ENCODE peak calls at places on chromosomes 11 and 22, in ten cellular contexts. I is ovary, B is prostate gland, E is cardiac muscle cell, J is colonic mucosa, R is GM06990, L is Caco-2, Y is tibial artery, Q is bronchial epithelial cell, P is endothelial cell of umbilical vein. V is an unnamed sample. For H3K36me3, the result is how much of the 10 kb centered on the place peaks cover.

GRCh38 chr11:63512816-63513215 is 6.9 kb downstream of the LGALS12 start:
- DNase-seq in I (no peak), B (no peak), E (no peak), J (no peak), R (no peak), L (no peak), Y (no peak), Q (no peak), P (no peak), V (no peak)

GRCh38 chr11:73048446-73048845 is 93.7 kb downstream of the FCHSD2 start:
- DNase-seq in I (no peak), B (no peak), E (no peak), J (no peak), R (no peak), L (no peak), Y (no peak), Q (no peak), P (no peak), V (no peak)

GRCh38 chr11:28833670-28834069 is 725.5 kb downstream of the METTL15 start:
- DNase-seq in I (no peak), B (no peak), E (peak), J (no peak), R (no peak), L (no peak), Y (no peak), Q (peak), P (peak), V (no peak)

GRCh38 chr11:17828311-17828751 is 93.8 kb downstream of the KCNC1 start:
- DNase-seq in I (peak), B (no peak), E (peak), J (peak), R (no peak), L (no peak), Y (peak), Q (no peak), P (no peak), V (peak)

GRCh38 chr11:26960265-26960664 is 33.6 kb upstream of the FIBIN start:
- DNase-seq in I (no peak), B (no peak), E (no peak), J (no peak), R (no peak), L (no peak), Y (no peak), Q (peak), P (no peak), V (no peak)

GRCh38 chr11:13008625-13009475 is at the start of gene RASSF10:
- DNase-seq in I (peak), B (peak), E (peak), J (peak), R (no peak), L (peak), Y (no peak), Q (peak), P (peak), V (no peak)

GRCh38 chr22:25485626-25486545 is 78.6 kb upstream of the GRK3 start:
- DNase-seq in I (no peak), B (no peak), E (no peak), J (no peak), R (peak), L (no peak), Y (no peak), Q (no peak), P (no peak), V (no peak)

GRCh38 chr11:128095459-128096096 is 491.8 kb downstream of the ETS1 start:
- DNase-seq in I (no peak), B (no peak), E (peak), J (no peak), R (no peak), L (no peak), Y (no peak), Q (peak), P (peak), V (no peak)

GRCh38 chr22:35589071-35589735 is 27.9 kb downstream of the MB start:
- DNase-seq in I (no peak), B (no peak), E (peak), J (no peak), R (no peak), L (peak), Y (peak), Q (peak), P (no peak), V (peak)

DNA sequence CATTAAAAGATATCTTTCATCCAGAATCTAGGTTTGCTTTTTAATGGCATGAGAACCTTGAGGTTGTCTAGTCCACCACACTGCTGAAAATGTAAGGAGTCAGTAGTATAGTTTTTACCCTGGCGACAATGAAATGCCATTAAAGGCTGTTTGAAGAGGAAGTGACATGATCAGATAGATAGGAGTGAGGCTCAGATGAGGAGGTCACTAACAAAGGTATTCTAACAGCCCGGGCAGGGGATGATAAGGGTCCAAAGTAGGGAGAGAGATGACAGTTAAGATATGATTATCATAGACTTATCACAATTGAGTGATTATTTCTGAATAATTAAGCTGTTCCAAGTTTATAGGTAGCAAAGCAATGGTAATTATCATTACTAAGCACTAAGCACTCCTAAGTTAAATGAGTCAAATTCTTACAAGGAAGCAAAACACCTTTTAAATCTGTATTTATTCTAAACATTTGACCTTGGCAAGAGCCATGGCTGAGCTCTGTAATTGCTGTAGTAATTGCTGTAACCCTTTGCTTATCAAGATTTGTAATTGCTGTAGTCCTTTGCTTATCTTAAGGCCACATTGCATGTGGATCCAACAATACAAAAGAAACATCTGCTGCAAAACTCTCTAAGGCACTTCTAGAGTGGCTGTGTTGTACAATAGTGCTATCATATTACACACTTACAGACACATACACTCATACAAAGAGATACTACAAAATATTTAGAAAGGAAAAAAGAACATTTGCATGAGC is 92.6 kb downstream of the ENTHD1 start:
- DNase-seq in I (no peak), B (no peak), E (no peak), J (no peak), R (no peak), L (no peak), Y (no peak), Q (no peak), P (no peak), V (no peak)
- H3K4me3 ChIP-seq in I (no peak), B (no peak), E (no peak), J (no peak), R (no peak), L (no peak), Y (no peak), Q (no peak), P (no peak), V (no peak)

GRCh38 chr11:47470671-47471070 is 21.7 kb upstream of the RAPSN start:
- DNase-seq in I (no peak), B (no peak), E (no peak), J (no peak), R (no peak), L (no peak), Y (no peak), Q (no peak), P (no peak), V (no peak)
- H3K36me3 ChIP-seq in I (under half), B (under half), E (half or more), J (under half), R (under half), L (under half), Y (half or more), Q (under half), P (under half), V (under half)

DNA sequence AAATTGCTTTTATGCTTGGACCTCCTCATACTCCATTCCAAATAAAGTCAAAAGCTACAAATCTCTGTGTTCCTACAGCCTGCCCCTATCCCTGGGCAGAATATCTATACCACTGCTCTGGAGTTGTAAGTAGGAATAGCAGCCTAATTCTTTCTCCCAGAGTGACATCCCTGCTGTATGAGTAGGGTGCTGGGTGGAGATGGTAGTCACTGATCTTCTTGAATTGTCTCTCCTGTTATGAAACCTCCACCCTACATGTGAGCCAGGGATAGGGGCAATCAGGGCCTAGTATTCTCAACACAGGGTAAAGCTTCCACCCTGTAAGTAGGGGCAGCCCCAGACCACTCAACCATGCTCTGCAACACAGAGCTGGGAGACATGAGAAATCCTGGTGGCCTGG is 19.8 kb downstream of the GALNT18 start:
- DNase-seq in I (no peak), B (no peak), E (no peak), J (no peak), R (no peak), L (no peak), Y (no peak), Q (no peak), P (no peak), V (no peak)
- TF ChIP-seq CTCF in I (no peak), B (no peak), E (no peak), J (no peak), R (no peak), L (no peak), Y (no peak), Q (no peak), P (no peak), V (no peak)

GRCh38 chr11:60968223-60968622 is 3.3 kb upstream of the CD6 start:
- DNase-seq in I (no peak), B (no peak), E (no peak), J (no peak), R (no peak), L (no peak), Y (no peak), Q (no peak), P (no peak), V (no peak)

GRCh38 chr11:60970369-60970774 is 1.1 kb upstream of the CD6 start:
- DNase-seq in I (peak), B (no peak), E (peak), J (peak), R (peak), L (no peak), Y (peak), Q (peak), P (peak), V (no peak)

GRCh38 chr11:60972182-60973030 is 926 bp downstream of the CD6 start:
- DNase-seq in I (no peak), B (no peak), E (no peak), J (no peak), R (no peak), L (no peak), Y (no peak), Q (no peak), P (no peak), V (no peak)

GRCh38 chr11:60971520-60971919 is at the start of gene CD6:
- DNase-seq in I (no peak), B (no peak), E (no peak), J (no peak), R (peak), L (no peak), Y (no peak), Q (no peak), P (no peak), V (no peak)

DNA sequence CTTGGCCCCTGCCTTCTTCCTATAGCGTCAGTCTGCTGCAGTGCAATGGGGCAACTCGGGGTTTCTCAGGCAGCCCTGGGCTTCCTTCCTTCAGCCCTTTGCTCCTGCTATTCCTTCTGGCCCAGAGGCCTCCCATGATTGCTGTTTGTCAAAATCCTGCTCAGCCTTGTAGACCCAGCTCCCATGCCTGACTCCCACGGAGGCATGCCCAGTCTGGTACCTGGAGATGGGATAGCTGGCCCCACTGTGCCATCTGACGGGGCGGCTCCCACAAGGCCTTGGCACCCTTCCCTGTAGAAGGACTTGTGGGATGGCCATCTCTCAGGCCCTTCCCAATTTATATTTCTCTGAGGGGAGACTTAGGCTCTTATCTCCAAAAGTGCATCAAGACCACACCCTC is 590 bp upstream of the CD6 start:
- DNase-seq in I (no peak), B (no peak), E (no peak), J (no peak), R (no peak), L (no peak), Y (no peak), Q (no peak), P (no peak), V (no peak)
- H3K4me3 ChIP-seq in I (no peak), B (no peak), E (no peak), J (no peak), R (no peak), L (no peak), Y (no peak), Q (no peak), P (no peak), V (no peak)

DNA sequence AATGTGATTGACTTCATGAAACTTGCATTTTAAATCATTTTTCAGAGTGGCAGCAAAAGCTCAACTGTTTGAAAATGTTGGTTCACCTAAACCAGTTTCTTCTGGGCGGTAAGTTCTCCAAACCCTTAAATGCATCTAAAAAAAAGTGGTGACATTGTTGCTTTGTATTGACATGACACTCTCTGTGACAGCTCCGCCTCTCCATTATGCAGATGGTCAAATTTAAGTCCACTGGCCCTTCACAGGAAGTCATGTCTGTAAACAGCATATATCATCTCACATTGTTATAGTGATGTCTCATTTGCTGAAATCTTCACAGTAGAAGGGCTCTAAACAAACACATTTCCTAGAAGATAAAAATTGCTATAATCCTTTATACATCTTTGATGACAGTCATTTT is 150.7 kb downstream of the PGR start:
- DNase-seq in I (no peak), B (no peak), E (no peak), J (no peak), R (no peak), L (no peak), Y (no peak), Q (no peak), P (no peak), V (no peak)
- H3K36me3 ChIP-seq in I (under half), B (under half), E (half or more), J (under half), R (under half), L (under half), Y (under half), Q (under half), P (under half), V (under half)

GRCh38 chr22:43857367-43857766 is 4.9 kb downstream of the SULT4A1 start:
- DNase-seq in I (no peak), B (no peak), E (no peak), J (no peak), R (no peak), L (no peak), Y (no peak), Q (no peak), P (no peak), V (no peak)
- TF ChIP-seq CTCF in I (no peak), B (no peak), E (no peak), J (no peak), R (no peak), L (no peak), Y (no peak), Q (no peak), P (no peak), V (no peak)

DNA sequence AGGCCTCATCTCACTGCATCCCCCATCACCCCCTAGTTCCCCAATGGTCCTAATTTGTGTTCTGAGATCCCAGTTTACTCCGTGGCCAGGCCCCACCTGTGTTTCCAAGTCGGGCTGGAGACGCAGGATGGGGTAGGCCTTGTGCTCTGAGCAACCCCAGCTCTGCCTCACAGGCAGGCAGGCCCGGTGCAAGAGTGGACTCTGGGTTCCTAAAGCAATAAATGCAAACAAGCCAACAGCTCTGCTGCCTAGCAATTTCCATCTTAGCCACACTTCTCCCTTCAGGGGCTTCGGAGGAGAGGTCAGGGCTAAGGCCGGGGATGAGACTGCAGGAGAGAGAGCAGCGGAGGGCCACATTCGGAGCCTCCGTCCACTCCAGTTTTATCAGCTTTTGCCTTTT is 2.5 kb upstream of the EPS8L2 start:
- DNase-seq in I (no peak), B (no peak), E (no peak), J (no peak), R (no peak), L (no peak), Y (no peak), Q (no peak), P (no peak), V (no peak)
- H3K4me3 ChIP-seq in I (no peak), B (no peak), E (no peak), J (no peak), R (no peak), L (no peak), Y (no peak), Q (no peak), P (no peak), V (no peak)

GRCh38 chr11:35056391-35057093 is 82.4 kb upstream of the CD44 start:
- DNase-seq in I (no peak), B (no peak), E (no peak), J (no peak), R (no peak), L (no peak), Y (no peak), Q (peak), P (peak), V (no peak)
- H3K36me3 ChIP-seq in I (under half), B (under half), E (under half), J (under half), R (under half), L (under half), Y (under half), Q (under half), P (under half), V (under half)

DNA sequence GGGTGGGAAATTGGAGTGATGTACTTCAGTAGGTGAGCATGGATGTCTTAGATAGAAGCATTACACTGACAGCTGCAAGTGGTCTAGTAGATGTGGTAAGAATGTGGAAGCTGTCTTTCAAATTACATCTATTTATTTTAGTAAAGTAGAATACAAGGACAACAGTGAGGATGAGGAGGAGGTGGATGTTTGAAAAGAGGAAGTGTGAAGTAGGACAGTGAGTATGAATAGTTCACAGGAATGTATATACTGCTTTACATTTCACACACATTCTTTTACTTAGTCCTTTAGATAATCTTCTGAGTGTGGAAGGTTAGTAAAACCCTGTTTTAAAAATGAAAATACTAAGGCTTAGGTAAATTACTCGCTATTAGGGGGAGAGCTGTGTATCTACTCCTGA is 64.3 kb downstream of the HIPK3 start:
- DNase-seq in I (no peak), B (no peak), E (no peak), J (no peak), R (no peak), L (no peak), Y (no peak), Q (no peak), P (no peak), V (no peak)
- TF ChIP-seq CTCF in I (no peak), B (no peak), E (no peak), J (no peak), R (no peak), L (no peak), Y (no peak), Q (no peak), P (no peak), V (no peak)

GRCh38 chr11:10934293-10934850 is 76.5 kb upstream of the ZBED5 start:
- DNase-seq in I (peak), B (peak), E (no peak), J (peak), R (no peak), L (peak), Y (no peak), Q (no peak), P (peak), V (no peak)
- H3K4me3 ChIP-seq in I (peak), B (peak), E (peak), J (peak), R (no peak), L (peak), Y (peak), Q (peak), P (peak), V (peak)

V was measured in uterus.